ENCODE peak calls at places on chromosomes 13 and 19, in nine cellular contexts. H is fibroblast of the aortic adventitia; B is hepatic stellate cell; D is stimulated activated CD8-positive, alpha-beta memory T cell treated with anti-CD3 and anti-CD28 coated beads, Interleukin-4, amount 100 ng/mL, for 1 hour; E is OCI-M1; O is fibroblast of pulmonary artery; K is RWPE1; M is C1 segment of cervical spinal cord; A is adrenal gland. N is an unnamed sample.

GRCh38 chr19:53537126-53537522 is 821 bp upstream of the ZNF331 start:
- DNase-seq in E (no peak), H (no peak), B (no peak), A (no peak), O (no peak), D (no peak), M (no peak), K (no peak), N (no peak)

GRCh38 chr13:52084971-52085370 is 43.9 kb downstream of the NEK5 start:
- DNase-seq in A (no peak), O (no peak), B (no peak), H (no peak), M (no peak), E (no peak), K (no peak), D (no peak), N (no peak)

GRCh38 chr19:38073806-38074685 is 150.0 kb downstream of the DPF1 start:
- DNase-seq in O (no peak), H (no peak), B (no peak), E (no peak), M (no peak), D (no peak), A (no peak), K (no peak), N (no peak)

GRCh38 chr19:623974-624373 is 9.4 kb downstream of the POLRMT start:
- DNase-seq in M (no peak), K (no peak), B (no peak), A (peak; percentile 75), O (peak; percentile 68), E (no peak), D (no peak), H (peak; percentile 24), N (peak; percentile 59)

GRCh38 chr13:95201814-95202521 is 99.3 kb downstream of the ABCC4 start:
- DNase-seq in O (peak; percentile 88), M (no peak), A (peak; percentile 44), E (peak; percentile 92), D (no peak), K (no peak), H (peak; percentile 10), B (no peak), N (peak; percentile 68)

GRCh38 chr13:109509154-109509905 is 277.1 kb downstream of the IRS2 start:
- DNase-seq in A (no peak), E (no peak), O (peak; percentile 30), D (no peak), K (peak; percentile 30), M (no peak), H (peak; percentile 1), B (peak; percentile 39), N (no peak)

GRCh38 chr19:6739390-6739883 is at the start of gene TRIP10:
- DNase-seq in O (peak; percentile 83), E (peak; percentile 84), H (peak; percentile 78), M (peak; percentile 54), A (peak; percentile 82), B (peak; percentile 90), K (peak; percentile 91), D (peak; percentile 62), N (peak; percentile 87)

GRCh38 chr13:21058361-21058760 is 3.0 kb downstream of the LATS2 start:
- DNase-seq in E (peak; percentile 7), M (no peak), O (no peak), A (no peak), B (no peak), H (peak; percentile 63), K (no peak), D (no peak), N (peak; percentile 53)

GRCh38 chr13:107587681-107588080 is 627.7 kb downstream of the LIG4 start:
- DNase-seq in D (no peak), H (no peak), K (no peak), O (no peak), M (no peak), E (no peak), B (no peak), A (no peak), N (no peak)

GRCh38 chr13:50677687-50678463 is 165.6 kb downstream of the DLEU7 start:
- DNase-seq in M (no peak), B (no peak), O (no peak), E (no peak), H (peak; percentile 14), A (no peak), K (no peak), D (no peak), N (no peak)

GRCh38 chr13:49976314-49977258 is 20.3 kb upstream of the TRIM13 start:
- DNase-seq in K (peak; percentile 60), D (peak; percentile 65), A (peak; percentile 58), E (peak; percentile 85), B (peak; percentile 55), H (peak; percentile 81), M (no peak), O (peak; percentile 83), N (peak; percentile 88)

N was measured in dermis blood vessel endothelial cell.